ENCODE peak calls at places on chromosomes 1 and 21, in eight cellular contexts. I, T, U, L, A, K, E and Q are unnamed samples.

GRCh38 chr1:78627321-78627720 is 7.1 kb downstream of the IFI44L start:
- DNase-seq in I (no peak), T (peak), U (no peak), K (no peak), E (no peak), L (no peak), A (no peak), Q (no peak)

GRCh38 chr1:147273409-147274307 is 31.2 kb downstream of the CHD1L start:
- DNase-seq in T (peak), A (peak), U (no peak), L (peak), E (peak), K (no peak), I (peak), Q (no peak)

GRCh38 chr1:55773189-55773940 is 558.2 kb upstream of the USP24 start:
- DNase-seq in T (peak), L (no peak), E (no peak), A (no peak), I (no peak), U (no peak), K (no peak), Q (no peak)

GRCh38 chr21:43611598-43612369 is 47.5 kb downstream of the HSF2BP start:
- DNase-seq in I (peak), E (peak), A (peak), L (no peak), U (no peak), T (no peak), K (peak), Q (peak)

GRCh38 chr1:204288061-204288588 is 71.6 kb downstream of the PLEKHA6 start:
- DNase-seq in A (peak), T (peak), I (peak), E (no peak), U (no peak), L (no peak), K (peak), Q (no peak)

GRCh38 chr21:29196021-29196663 is 65.7 kb downstream of the MAP3K7CL start:
- DNase-seq in A (no peak), U (peak), L (peak), T (peak), I (peak), K (no peak), E (peak), Q (peak)

GRCh38 chr1:202661136-202661845 is 49.0 kb downstream of the SYT2 start:
- DNase-seq in L (no peak), K (no peak), E (peak), T (no peak), I (no peak), A (no peak), U (no peak), Q (no peak)

GRCh38 chr1:91944087-91944486 is 5.1 kb upstream of the BRDT start:
- DNase-seq in K (no peak), I (no peak), A (no peak), U (no peak), L (no peak), T (no peak), E (no peak), Q (no peak)

GRCh38 chr1:117970251-117970650 is 40.7 kb downstream of the WDR3 start:
- DNase-seq in L (no peak), E (no peak), U (no peak), T (no peak), K (no peak), A (no peak), I (no peak), Q (no peak)

GRCh38 chr1:107750364-107750959 is 214.5 kb downstream of the VAV3 start:
- DNase-seq in U (no peak), L (no peak), I (peak), K (peak), A (peak), T (peak), E (peak), Q (no peak)

GRCh38 chr1:53137729-53138128 is 4.7 kb downstream of the SLC1A7 start:
- DNase-seq in U (no peak), K (no peak), A (no peak), L (no peak), I (no peak), E (peak), T (no peak), Q (no peak)

GRCh38 chr1:9271861-9272595 is 20.7 kb upstream of the SPSB1 start:
- DNase-seq in L (no peak), A (no peak), E (no peak), U (no peak), T (no peak), K (no peak), I (no peak), Q (no peak)

GRCh38 chr1:31959521-31959920 is 21.4 kb upstream of the PTP4A2 start:
- DNase-seq in T (no peak), E (no peak), K (no peak), I (no peak), U (no peak), A (no peak), L (no peak), Q (no peak)

GRCh38 chr1:205680073-205680851 is at the start of gene SLC45A3:
- DNase-seq in A (peak), I (no peak), T (no peak), L (no peak), U (no peak), E (peak), K (peak), Q (no peak)

GRCh38 chr1:54121482-54122130 is 31.2 kb downstream of the CDCP2 start:
- DNase-seq in T (peak), E (peak), L (peak), A (peak), K (peak), I (peak), U (peak), Q (peak)

GRCh38 chr1:206753141-206753540 is 17.4 kb upstream of the IL19 start:
- DNase-seq in T (peak), I (peak), U (no peak), K (no peak), L (no peak), A (no peak), E (no peak), Q (peak)

GRCh38 chr1:183283286-183283685 is 97.2 kb downstream of the LAMC2 start:
- DNase-seq in K (no peak), E (no peak), L (no peak), T (no peak), I (no peak), U (no peak), A (no peak), Q (no peak)

GRCh38 chr1:20212685-20213331 is 26.5 kb upstream of the PLA2G2C start:
- DNase-seq in I (peak), T (peak), L (peak), K (peak), E (peak), U (peak), A (peak), Q (no peak)

GRCh38 chr1:30329802-30330557 is 393.4 kb downstream of the MATN1 start:
- DNase-seq in T (no peak), L (no peak), E (no peak), A (no peak), K (no peak), I (no peak), U (no peak), Q (no peak)

GRCh38 chr21:45319461-45320211 is 31.9 kb upstream of the POFUT2 start:
- DNase-seq in U (no peak), A (no peak), L (no peak), I (peak), E (no peak), K (no peak), T (peak), Q (no peak)

GRCh38 chr1:58732087-58732486 is 32.2 kb upstream of the MYSM1 start:
- DNase-seq in A (no peak), E (no peak), U (no peak), T (peak), I (no peak), K (no peak), L (no peak), Q (no peak)

GRCh38 chr1:193311226-193311948 is 125.0 kb upstream of the B3GALT2 start:
- DNase-seq in L (no peak), U (no peak), E (no peak), K (no peak), T (no peak), A (no peak), I (no peak), Q (no peak)

GRCh38 chr1:14973773-14974172 is 179.8 kb upstream of the TMEM51 start:
- DNase-seq in U (no peak), E (no peak), I (no peak), L (no peak), A (no peak), K (no peak), T (no peak), Q (no peak)

GRCh38 chr1:209797978-209798639 is 7.8 kb downstream of the IRF6 start:
- DNase-seq in E (peak), K (no peak), A (no peak), L (no peak), I (no peak), T (peak), U (no peak), Q (no peak)

GRCh38 chr1:227318852-227319607 is 738 bp upstream of the CDC42BPA start:
- DNase-seq in T (peak), I (peak), E (no peak), K (no peak), U (no peak), L (no peak), A (peak), Q (no peak)

GRCh38 chr1:44642255-44642654 is 32.0 kb downstream of the TMEM53 start:
- DNase-seq in I (no peak), K (no peak), A (no peak), T (no peak), U (no peak), E (no peak), L (no peak), Q (no peak)

GRCh38 chr1:11648732-11649158 is 5.5 kb downstream of the FBXO2 start:
- DNase-seq in E (peak), U (peak), K (no peak), T (no peak), L (no peak), I (no peak), A (no peak), Q (no peak)

GRCh38 chr1:91124989-91125417 is 103.2 kb upstream of the ZNF644 start:
- DNase-seq in L (peak), I (no peak), T (no peak), E (no peak), K (no peak), U (no peak), A (no peak), Q (no peak)

GRCh38 chr1:65630855-65631254 is 161.8 kb upstream of the PDE4B start:
- DNase-seq in I (peak), T (peak), K (no peak), U (no peak), A (no peak), E (no peak), L (no peak), Q (no peak)

GRCh38 chr1:201643835-201644104 is 104.8 kb downstream of the NAV1 start:
- DNase-seq in A (no peak), E (no peak), T (no peak), L (no peak), K (no peak), I (no peak), U (no peak), Q (no peak)

GRCh38 chr1:167629681-167630567 is at the start of gene RCSD1:
- DNase-seq in L (peak), A (no peak), E (peak), I (no peak), K (peak), T (peak), U (peak), Q (no peak)

GRCh38 chr1:221478050-221478949 is 263.6 kb downstream of the DUSP10 start:
- DNase-seq in E (peak), A (peak), I (peak), U (peak), T (peak), L (no peak), K (no peak), Q (peak)

GRCh38 chr21:34510148-34511142 is 1.6 kb downstream of the KCNE1 start:
- DNase-seq in I (peak), U (no peak), T (peak), K (peak), L (peak), A (peak), E (peak), Q (peak)

GRCh38 chr1:51792864-51793263 is 85.7 kb downstream of the NRDC start:
- DNase-seq in K (no peak), A (no peak), U (no peak), L (no peak), T (peak), E (no peak), I (peak), Q (no peak)

GRCh38 chr1:36735939-36736730 is 253.4 kb upstream of the CSF3R start:
- DNase-seq in K (no peak), A (no peak), U (no peak), E (no peak), L (no peak), I (no peak), T (no peak), Q (no peak)

GRCh38 chr1:87682565-87682964 is 353.9 kb downstream of the LMO4 start:
- DNase-seq in A (no peak), I (no peak), U (no peak), K (no peak), L (no peak), T (no peak), E (no peak), Q (no peak)

GRCh38 chr1:202085682-202086373 is 36.9 kb upstream of the GPR37L1 start:
- DNase-seq in E (no peak), I (peak), L (no peak), U (no peak), A (no peak), T (no peak), K (no peak), Q (no peak)

GRCh38 chr1:17569200-17570139 is 30.0 kb downstream of the ARHGEF10L start:
- DNase-seq in E (no peak), I (peak), T (peak), L (no peak), K (no peak), U (no peak), A (no peak), Q (peak)

GRCh38 chr1:17573518-17574041 is 34.1 kb downstream of the ARHGEF10L start:
- DNase-seq in U (no peak), E (no peak), K (no peak), I (no peak), T (no peak), A (no peak), L (no peak), Q (no peak)

GRCh38 chr1:17574502-17574901 is 35.0 kb downstream of the ARHGEF10L start:
- DNase-seq in K (no peak), I (no peak), U (no peak), E (no peak), L (no peak), A (no peak), T (no peak), Q (no peak)

GRCh38 chr1:17570228-17570627 is 30.7 kb downstream of the ARHGEF10L start:
- DNase-seq in U (no peak), K (no peak), L (no peak), E (no peak), T (no peak), A (no peak), I (no peak), Q (no peak)

DNA sequence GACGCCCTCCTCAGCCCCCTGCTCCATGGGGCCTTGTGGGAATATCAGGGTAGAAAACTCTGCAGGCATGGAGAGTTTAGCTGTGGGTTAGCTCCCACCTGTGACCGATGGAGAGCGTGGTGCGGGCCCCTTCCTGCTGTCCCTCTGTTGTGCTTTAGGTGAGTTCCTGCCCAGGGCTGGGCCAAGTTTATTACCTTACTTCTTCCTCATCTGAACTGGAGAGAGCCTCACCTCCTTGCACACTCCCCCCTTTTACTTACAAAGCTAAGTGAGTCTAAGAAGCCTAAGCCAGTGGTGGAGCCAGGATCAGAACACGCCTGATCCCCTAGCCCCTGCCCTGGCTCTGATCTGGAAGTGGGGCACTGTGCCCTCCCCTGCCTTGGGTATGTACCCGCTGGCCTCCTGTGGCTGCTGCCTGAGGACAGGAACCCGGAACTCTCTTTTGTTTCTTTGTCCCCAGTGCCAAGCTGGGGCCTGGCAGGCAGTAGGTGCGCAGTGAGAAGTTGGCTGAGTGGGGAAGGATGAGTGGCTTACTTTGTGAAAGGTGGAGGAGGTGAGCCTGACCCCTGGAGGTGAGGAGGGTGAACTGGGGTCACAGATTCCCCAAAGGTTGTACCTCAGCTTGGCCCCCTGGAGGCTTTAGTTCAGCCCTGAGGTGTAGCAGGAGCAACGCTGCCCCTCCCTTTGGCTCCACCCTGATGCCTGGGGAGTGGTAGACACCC is 32.9 kb downstream of the ARHGEF10L start:
- DNase-seq in L (no peak), K (no peak), T (no peak), U (no peak), A (no peak), I (no peak), E (peak), Q (no peak)
- TF ChIP-seq CTCF in L (peak), K (peak), T (no peak), U (no peak), A (peak), I (peak), E (peak), Q (peak)

DNA sequence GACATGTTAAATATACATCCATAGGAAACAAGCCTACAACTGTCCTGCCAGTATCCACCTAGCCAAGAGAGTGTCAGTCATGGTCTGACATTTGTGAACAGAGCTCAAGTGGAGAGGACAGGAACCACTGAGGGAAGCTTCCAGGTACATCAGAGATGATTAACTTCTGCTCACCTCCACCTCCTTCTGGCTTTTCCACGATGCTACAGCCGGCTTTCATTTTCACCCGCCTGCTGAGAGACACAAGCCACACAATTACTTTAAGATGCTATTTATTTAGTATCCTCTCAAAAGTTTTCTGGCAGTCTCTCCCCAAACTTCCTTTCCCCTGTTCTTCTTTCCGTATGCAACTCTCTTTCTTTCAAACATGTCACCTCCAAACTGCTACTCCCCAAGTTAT is 2.1 kb downstream of the ETV3 start:
- DNase-seq in L (no peak), I (no peak), A (no peak), U (no peak), K (no peak), E (no peak), T (no peak), Q (no peak)
- TF ChIP-seq CTCF in L (peak), I (no peak), A (no peak), U (no peak), K (peak), E (no peak), T (no peak), Q (no peak)

GRCh38 chr1:212677136-212677535 is 22.5 kb downstream of the BATF3 start:
- DNase-seq in T (no peak), I (no peak), E (no peak), L (no peak), U (no peak), K (no peak), A (no peak), Q (no peak)

GRCh38 chr1:212675675-212676074 is 24.0 kb downstream of the BATF3 start:
- DNase-seq in A (no peak), K (no peak), U (no peak), L (no peak), T (no peak), I (no peak), E (no peak), Q (no peak)

GRCh38 chr1:212678456-212679410 is 20.9 kb downstream of the BATF3 start:
- DNase-seq in L (peak), K (no peak), A (no peak), T (no peak), I (no peak), U (no peak), E (peak), Q (no peak)

GRCh38 chr1:212674872-212675271 is 24.8 kb downstream of the BATF3 start:
- DNase-seq in L (no peak), A (no peak), T (no peak), K (no peak), I (no peak), E (no peak), U (no peak), Q (no peak)

DNA sequence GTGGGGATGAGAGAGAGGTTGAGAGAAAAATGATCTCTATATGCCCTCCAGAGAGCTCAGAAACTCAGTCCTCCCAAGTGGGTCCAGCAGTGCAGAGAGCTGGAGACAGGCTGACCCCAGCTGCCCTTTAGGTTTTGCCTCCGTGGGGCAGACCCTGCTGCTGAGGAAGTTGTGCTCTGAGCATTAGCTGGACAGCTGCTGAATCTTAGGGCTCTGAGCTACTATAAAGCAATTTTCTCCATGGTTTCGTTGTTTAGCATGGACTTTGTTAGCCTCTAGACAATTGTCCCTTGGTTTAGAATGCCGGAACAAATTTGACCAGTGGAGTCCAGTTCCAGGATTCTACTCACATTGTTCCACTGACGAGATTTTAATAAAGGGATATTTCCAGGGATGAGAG is 22.1 kb downstream of the BATF3 start:
- DNase-seq in E (no peak), A (no peak), U (no peak), K (no peak), L (no peak), I (no peak), T (no peak), Q (no peak)
- TF ChIP-seq CTCF in E (no peak), A (no peak), U (no peak), K (no peak), L (no peak), I (no peak), T (no peak), Q (no peak)

GRCh38 chr1:67144696-67145095 is 9.9 kb upstream of the C1orf141 start:
- DNase-seq in K (no peak), T (no peak), L (no peak), E (peak), A (no peak), U (no peak), I (no peak), Q (no peak)
- TF ChIP-seq CTCF in K (peak), T (peak), L (peak), E (peak), A (peak), U (no peak), I (peak), Q (no peak)

GRCh38 chr1:224541901-224542610 is 74.1 kb upstream of the CNIH3 start:
- DNase-seq in A (no peak), T (peak), U (no peak), K (no peak), E (no peak), I (no peak), L (no peak), Q (no peak)

GRCh38 chr1:224544711-224545110 is 71.4 kb upstream of the CNIH3 start:
- DNase-seq in E (no peak), I (no peak), L (no peak), U (no peak), T (no peak), K (no peak), A (peak), Q (no peak)

GRCh38 chr1:224542783-224543440 is 73.2 kb upstream of the CNIH3 start:
- DNase-seq in K (no peak), E (no peak), A (peak), T (peak), I (peak), L (no peak), U (no peak), Q (peak)

GRCh38 chr1:224543453-224543852 is 72.7 kb upstream of the CNIH3 start:
- DNase-seq in K (no peak), A (no peak), T (peak), E (no peak), L (no peak), I (no peak), U (no peak), Q (no peak)

GRCh38 chr1:224544276-224544675 is 71.8 kb upstream of the CNIH3 start:
- DNase-seq in K (no peak), E (no peak), T (peak), I (no peak), A (no peak), L (no peak), U (no peak), Q (no peak)
- TF ChIP-seq CTCF in K (no peak), E (no peak), T (no peak), I (no peak), A (no peak), L (no peak), U (no peak), Q (no peak)

GRCh38 chr1:232378266-232379041 is 251.5 kb downstream of the SIPA1L2 start:
- DNase-seq in E (no peak), K (no peak), U (no peak), I (no peak), T (no peak), A (no peak), L (no peak), Q (no peak)
- TF ChIP-seq CTCF in E (no peak), K (no peak), U (no peak), I (no peak), T (no peak), A (no peak), L (no peak), Q (no peak)